ENCODE peak calls at places on chromosomes 13 and 19, in four cellular contexts. H is GM12865, L is foreskin fibroblast, G is epithelial cell of esophagus. N is an unnamed sample.

GRCh38 chr19:49442354-49442753 is 1.0 kb upstream of the SLC17A7 start:
- DNase-seq in G (no peak), L (no peak), H (no peak), N (no peak)

GRCh38 chr13:42968906-42969305 is 23.1 kb downstream of the EPSTI1 start:
- DNase-seq in H (no peak), G (peak; percentile 85), L (no peak), N (no peak)

GRCh38 chr13:80084086-80084676 is 256.7 kb downstream of the SPRY2 start:
- DNase-seq in G (peak; percentile 68), L (peak; percentile 79), H (no peak), N (no peak)

GRCh38 chr19:46299004-46299509 is 2.2 kb downstream of the HIF3A start:
- DNase-seq in G (peak; percentile 83), H (no peak), L (peak; percentile 94), N (no peak)

GRCh38 chr13:27370305-27370853 is 54.0 kb upstream of the GTF3A start:
- DNase-seq in G (no peak), H (no peak), L (no peak), N (no peak)

GRCh38 chr13:72728290-72728605 is 525 bp downstream of the BORA start:
- DNase-seq in G (no peak), L (no peak), H (no peak), N (no peak)

GRCh38 chr19:10399878-10400277 is 3.5 kb downstream of the CDC37 start:
- DNase-seq in L (no peak), H (no peak), G (no peak), N (no peak)

GRCh38 chr19:54137913-54138776 is 583 bp downstream of the CNOT3 start:
- DNase-seq in H (peak; percentile 55), L (no peak), G (no peak), N (peak; percentile 61)

GRCh38 chr19:41816761-41817160 is 20.4 kb downstream of the CEACAM3 start:
- DNase-seq in H (no peak), L (no peak), G (no peak), N (no peak)

GRCh38 chr19:1169921-1170885 is 3.9 kb downstream of the SBNO2 start:
- DNase-seq in G (peak; percentile 81), H (no peak), L (no peak), N (no peak)

GRCh38 chr19:11422163-11423068 is 3.3 kb upstream of the RGL3 start:
- DNase-seq in L (peak; percentile 55), G (peak; percentile 94), H (peak; percentile 86), N (peak; percentile 92)

GRCh38 chr19:2101417-2102335 is 5.0 kb downstream of the IZUMO4 start:
- DNase-seq in H (no peak), L (no peak), G (no peak), N (no peak)

GRCh38 chr19:47022541-47023447 is 3.2 kb downstream of the NPAS1 start:
- DNase-seq in L (no peak), H (no peak), G (no peak), N (no peak)

GRCh38 chr13:64248371-64249065 is 2832.9 kb upstream of the PCDH20 start:
- DNase-seq in L (peak; percentile 1), G (no peak), H (no peak), N (no peak)

GRCh38 chr13:51058461-51059167 is 52.5 kb downstream of the C13orf42 start:
- DNase-seq in G (no peak), L (no peak), H (no peak), N (no peak)

GRCh38 chr19:7450243-7451223 is 38.3 kb downstream of the PEX11G start:
- DNase-seq in L (no peak), G (peak; percentile 60), H (peak; percentile 63), N (no peak)

GRCh38 chr19:38665950-38666661 is 18.7 kb downstream of the ACTN4 start:
- DNase-seq in G (no peak), H (no peak), L (no peak), N (no peak)

GRCh38 chr13:112129557-112129956 is 62.6 kb downstream of the SOX1 start:
- DNase-seq in H (no peak), L (no peak), G (no peak), N (no peak)

GRCh38 chr13:110797230-110797877 is 83.9 kb downstream of the ING1 start:
- DNase-seq in H (no peak), G (no peak), L (peak; percentile 14), N (no peak)

GRCh38 chr19:33661336-33661735 is 39.6 kb downstream of the CHST8 start:
- DNase-seq in L (no peak), H (no peak), G (no peak), N (no peak)

GRCh38 chr19:31214086-31214485 is 135.2 kb downstream of the TSHZ3 start:
- DNase-seq in G (peak; percentile 100), H (no peak), L (peak; percentile 99), N (no peak)

GRCh38 chr13:105937451-105937850 is 598.0 kb downstream of the EFNB2 start:
- DNase-seq in G (no peak), H (no peak), L (peak; percentile 38), N (no peak)

GRCh38 chr13:66994498-66995365 is 235.4 kb downstream of the PCDH9 start:
- DNase-seq in L (no peak), G (no peak), H (peak; percentile 1), N (peak; percentile 7)

GRCh38 chr13:34678154-34678553 is 263.9 kb upstream of the NBEA start:
- DNase-seq in H (no peak), G (peak; percentile 75), L (peak; percentile 29), N (no peak)

GRCh38 chr13:45434556-45435371 is 16.6 kb upstream of the SLC25A30 start:
- DNase-seq in G (no peak), L (no peak), H (no peak), N (no peak)

GRCh38 chr19:48873476-48874308 is 1.5 kb downstream of the PPP1R15A start:
- DNase-seq in G (no peak), H (no peak), L (no peak), N (no peak)

GRCh38 chr13:33284016-33284415 is 1.5 kb downstream of the STARD13 start:
- DNase-seq in H (no peak), L (no peak), G (no peak), N (no peak)

GRCh38 chr19:14149509-14149994 is 13.2 kb upstream of the ASF1B start:
- DNase-seq in L (no peak), H (peak; percentile 54), G (peak; percentile 22), N (no peak)

GRCh38 chr13:110023729-110024645 is 237.6 kb upstream of the IRS2 start:
- DNase-seq in G (no peak), L (no peak), H (no peak), N (no peak)

GRCh38 chr13:31749929-31750328 is 10.6 kb downstream of the RXFP2 start:
- DNase-seq in H (no peak), L (peak; percentile 93), G (peak; percentile 66), N (no peak)

GRCh38 chr13:26529441-26529840 is 28.0 kb upstream of the WASF3 start:
- DNase-seq in L (peak; percentile 40), H (peak; percentile 28), G (peak; percentile 77), N (peak; percentile 28)

GRCh38 chr13:28684257-28684656 is 25.3 kb downstream of the POMP start:
- DNase-seq in L (no peak), H (no peak), G (peak; percentile 59), N (no peak)

GRCh38 chr19:50500753-50501151 is 10.2 kb downstream of the JOSD2 start:
- DNase-seq in H (no peak), L (no peak), G (no peak), N (no peak)

GRCh38 chr19:52658595-52658994 is 20.4 kb upstream of the ZNF83 start:
- DNase-seq in H (no peak), L (no peak), G (no peak), N (no peak)
- TF ChIP-seq CTCF in H (no peak), L (no peak), G (no peak), N (no peak)

DNA sequence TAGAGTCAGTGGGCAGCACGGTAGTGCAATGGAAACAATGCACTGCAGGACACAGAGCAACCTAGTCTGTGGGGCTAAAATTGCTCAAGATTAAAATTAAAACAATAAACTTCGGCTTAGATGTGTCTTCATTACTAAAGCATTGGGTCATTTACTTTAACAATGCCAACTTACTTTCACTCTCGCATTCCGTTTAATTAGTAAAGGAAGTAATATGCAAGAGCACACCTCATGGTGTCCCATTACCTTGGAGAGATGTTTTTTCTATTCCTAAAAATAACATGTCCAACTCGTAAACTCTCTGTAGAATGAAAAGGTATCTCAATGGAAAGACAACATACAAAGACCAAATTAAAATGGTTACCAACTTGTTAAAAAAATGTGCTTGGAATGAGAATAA is 738.4 kb downstream of the PCDH17 start:
- DNase-seq in L (no peak), G (no peak), H (no peak), N (no peak)
- TF ChIP-seq CTCF in L (no peak), G (no peak), H (no peak), N (no peak)

DNA sequence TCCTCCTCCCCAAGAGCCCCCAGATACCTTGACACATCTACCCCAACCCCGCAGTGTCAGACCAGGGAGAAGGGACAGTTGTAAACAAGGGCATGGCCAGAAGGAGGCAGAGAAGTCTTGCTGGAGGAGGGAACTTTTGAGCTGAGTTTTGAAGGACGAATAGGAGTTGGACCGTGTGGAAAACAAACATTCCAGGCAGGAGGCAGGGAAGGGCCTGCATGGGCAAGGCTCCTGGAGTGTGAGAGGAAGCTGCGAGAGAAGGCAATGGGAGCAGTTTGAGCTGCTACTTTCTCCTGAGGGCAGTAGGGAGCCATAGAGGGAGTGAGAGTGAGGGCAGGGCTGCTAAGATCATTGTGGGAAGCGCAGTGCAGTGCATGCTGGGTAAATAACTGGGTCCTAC is 23.3 kb downstream of the IL12RB1 start:
- DNase-seq in L (no peak), G (peak; percentile 24), H (peak; percentile 61), N (no peak)
- TF ChIP-seq CTCF in L (no peak), G (no peak), H (peak; percentile 62), N (peak; percentile 13)

GRCh38 chr13:30255696-30256095 is 51.7 kb downstream of the KATNAL1 start:
- DNase-seq in L (no peak), H (no peak), G (no peak), N (no peak)
- TF ChIP-seq CTCF in L (no peak), H (no peak), G (no peak), N (no peak)

GRCh38 chr19:52296773-52297600 is at the start of gene ZNF480:
- DNase-seq in H (peak; percentile 89), L (peak; percentile 69), G (peak; percentile 76), N (peak; percentile 80)
- TF ChIP-seq CTCF in H (no peak), L (no peak), G (no peak), N (no peak)

GRCh38 chr19:3253270-3253669 is 28.8 kb downstream of the CELF5 start:
- DNase-seq in G (no peak), L (no peak), H (peak; percentile 15), N (no peak)
- TF ChIP-seq CTCF in G (no peak), L (no peak), H (no peak), N (peak; percentile 7)

GRCh38 chr19:36051236-36051635 is 2.8 kb downstream of the THAP8 start:
- DNase-seq in G (peak; percentile 43), L (no peak), H (no peak), N (no peak)
- TF ChIP-seq CTCF in G (peak; percentile 40), L (peak; percentile 24), H (no peak), N (peak; percentile 33)

GRCh38 chr13:44026194-44026593 is 146.5 kb downstream of the LACC1 start:
- DNase-seq in G (no peak), L (no peak), H (no peak), N (no peak)
- TF ChIP-seq CTCF in G (no peak), L (no peak), H (no peak), N (no peak)

N was measured in GM13977.